ENCODE peak calls at places on chromosome 4, in four cellular contexts. B is epithelial cell of esophagus, K is gastrocnemius medialis, J is EL. G is an unnamed sample.

GRCh38 chr4:2924286-2924685 is 38.9 kb downstream of the NOP14 start:
- DNase-seq in B (no peak), K (peak; percentile 6), J (no peak), G (no peak)

GRCh38 chr4:87880106-87880505 is 47.3 kb downstream of the MEPE start:
- DNase-seq in B (no peak), K (no peak), J (no peak), G (no peak)

GRCh38 chr4:141503260-141503659 is 133.1 kb upstream of the IL15 start:
- DNase-seq in B (no peak), K (no peak), J (no peak), G (no peak)

GRCh38 chr4:152935138-152935537 is 985 bp upstream of the FHDC1 start:
- DNase-seq in B (peak; percentile 54), K (no peak), J (no peak), G (no peak)

GRCh38 chr4:104500452-104500851 is 5.8 kb upstream of the CXXC4 start:
- DNase-seq in B (no peak), K (no peak), J (no peak), G (no peak)

GRCh38 chr4:10192331-10192730 is 75.7 kb upstream of the WDR1 start:
- DNase-seq in B (peak; percentile 67), K (no peak), J (no peak), G (no peak)

GRCh38 chr4:57435300-57435699 is 325.1 kb upstream of the IGFBP7 start:
- DNase-seq in B (no peak), K (no peak), J (no peak), G (no peak)

GRCh38 chr4:1763550-1764080 is 29.5 kb upstream of the FGFR3 start:
- DNase-seq in B (no peak), K (no peak), J (peak; percentile 51), G (no peak)

GRCh38 chr4:54384563-54384962 is 155.5 kb downstream of the PDGFRA start:
- DNase-seq in B (peak; percentile 54), K (no peak), J (peak; percentile 60), G (no peak)

GRCh38 chr4:10182446-10183424 is 66.1 kb upstream of the WDR1 start:
- DNase-seq in B (no peak), K (no peak), J (no peak), G (no peak)

GRCh38 chr4:55636622-55636999 is 513 bp upstream of the NMU start:
- DNase-seq in B (no peak), K (no peak), J (no peak), G (no peak)

GRCh38 chr4:109432676-109433075 is 939 bp upstream of the SEC24B start:
- DNase-seq in B (peak; percentile 84), K (no peak), J (peak; percentile 47), G (no peak)

GRCh38 chr4:6107886-6108285 is 89.7 kb upstream of the C4orf50 start:
- DNase-seq in B (no peak), K (no peak), J (no peak), G (no peak)

GRCh38 chr4:55023030-55023429 is 102.4 kb downstream of the KDR start:
- DNase-seq in B (no peak), K (no peak), J (no peak), G (no peak)

GRCh38 chr4:152161676-152162330 is 374.1 kb downstream of the FBXW7 start:
- DNase-seq in B (peak; percentile 48), K (no peak), J (no peak), G (no peak)

GRCh38 chr4:44145868-44146267 is 302.7 kb downstream of the KCTD8 start:
- DNase-seq in B (peak; percentile 90), K (no peak), J (no peak), G (no peak)

GRCh38 chr4:44738615-44739014 is 12.3 kb upstream of the GNPDA2 start:
- DNase-seq in B (peak; percentile 42), K (no peak), J (no peak), G (no peak)

GRCh38 chr4:20638825-20639224 is 61.4 kb upstream of the PACRGL start:
- DNase-seq in B (no peak), K (no peak), J (no peak), G (no peak)

GRCh38 chr4:40377462-40378385 is 42.6 kb downstream of the CHRNA9 start:
- DNase-seq in B (peak; percentile 72), K (no peak), J (no peak), G (no peak)

GRCh38 chr4:90883519-90883918 is 756.3 kb downstream of the CCSER1 start:
- DNase-seq in B (no peak), K (no peak), J (no peak), G (no peak)

GRCh38 chr4:149823770-149824221 is 8.2 kb upstream of the IQCM start:
- DNase-seq in B (peak; percentile 86), K (no peak), J (peak; percentile 88), G (no peak)

GRCh38 chr4:33722800-33723511 is 2521.4 kb downstream of the ARAP2 start:
- DNase-seq in B (no peak), K (no peak), J (peak; percentile 42), G (no peak)

GRCh38 chr4:148044889-148045352 is 313.0 kb downstream of the ARHGAP10 start:
- DNase-seq in B (no peak), K (peak; percentile 57), J (no peak), G (no peak)

GRCh38 chr4:157574606-157575005 is 354.1 kb downstream of the GRIA2 start:
- DNase-seq in B (no peak), K (no peak), J (no peak), G (no peak)

GRCh38 chr4:142396279-142396678 is 449.8 kb downstream of the INPP4B start:
- DNase-seq in B (peak; percentile 66), K (no peak), J (peak; percentile 76), G (no peak)